ENCODE peak calls at places on chromosomes 2 and 18, in ten cellular contexts. Y is stomach, K is ovary, I is A549, B is upper lobe of left lung, C is tibial nerve, T is sigmoid colon, J is GM12878, L is H1, N is K562. W is an unnamed sample.

GRCh38 chr2:103401621-103402020 is 639.8 kb downstream of the TMEM182 start:
- DNase-seq in I (peak), K (no peak), T (no peak), C (no peak), L (peak), Y (no peak), J (no peak), B (no peak), N (peak), W (no peak)

GRCh38 chr2:130894326-130894942 is 57.7 kb downstream of the ARHGEF4 start:
- DNase-seq in C (no peak), K (no peak), B (no peak), L (no peak), T (no peak), N (no peak), J (no peak), Y (no peak), I (no peak), W (no peak)

GRCh38 chr18:24138281-24138883 is 480 bp upstream of the CABYR start:
- DNase-seq in Y (no peak), J (no peak), C (no peak), I (no peak), T (no peak), L (no peak), B (no peak), K (no peak), N (no peak), W (no peak)

GRCh38 chr2:134718956-134719814 is at the start of gene TMEM163:
- DNase-seq in L (no peak), J (no peak), C (no peak), B (peak), Y (peak), N (peak), T (no peak), I (no peak), K (peak), W (no peak)

GRCh38 chr2:3500326-3500899 is 18.9 kb downstream of the ADI1 start:
- DNase-seq in C (no peak), K (no peak), I (no peak), J (no peak), T (no peak), Y (no peak), B (no peak), N (no peak), L (no peak), W (no peak)

GRCh38 chr2:47067788-47068407 is 87.2 kb downstream of the STPG4 start:
- DNase-seq in B (no peak), N (no peak), Y (no peak), J (no peak), L (no peak), T (no peak), C (no peak), I (no peak), K (no peak), W (no peak)

GRCh38 chr2:184890311-184890710 is 292.0 kb downstream of the ZNF804A start:
- DNase-seq in L (no peak), J (no peak), C (no peak), K (no peak), N (no peak), I (no peak), B (no peak), Y (no peak), T (no peak), W (no peak)

GRCh38 chr2:207163053-207163814 is 2.5 kb downstream of the KLF7 start:
- DNase-seq in I (peak), K (no peak), B (peak), L (no peak), J (no peak), N (no peak), T (no peak), C (peak), Y (peak), W (peak)

GRCh38 chr18:64974378-64975125 is 776.3 kb upstream of the CDH7 start:
- DNase-seq in C (no peak), B (no peak), L (no peak), I (no peak), Y (no peak), T (no peak), K (no peak), J (no peak), N (no peak), W (no peak)

GRCh38 chr2:147846382-147847081 is 1.7 kb downstream of the ACVR2A start:
- DNase-seq in N (no peak), C (no peak), Y (no peak), B (no peak), L (no peak), I (no peak), J (no peak), T (no peak), K (no peak), W (no peak)

GRCh38 chr2:64622443-64623231 is 31.1 kb downstream of the SERTAD2 start:
- DNase-seq in C (no peak), K (peak), J (no peak), L (no peak), B (no peak), N (no peak), T (peak), Y (peak), I (no peak), W (no peak)
- H3K27ac ChIP-seq in C (no peak), K (no peak), J (no peak), L (no peak), B (no peak), N (no peak), T (no peak), Y (no peak), I (no peak), W (no peak)

GRCh38 chr18:48475635-48476549 is 62.9 kb upstream of the CTIF start:
- DNase-seq in L (peak), N (peak), I (peak), Y (peak), C (peak), B (peak), K (peak), J (peak), T (no peak), W (peak)
- TF ChIP-seq EP300 in L (no peak), N (no peak), I (no peak), Y (no peak), C (no peak), B (no peak), K (no peak), J (no peak), T (no peak), W (no peak)

DNA sequence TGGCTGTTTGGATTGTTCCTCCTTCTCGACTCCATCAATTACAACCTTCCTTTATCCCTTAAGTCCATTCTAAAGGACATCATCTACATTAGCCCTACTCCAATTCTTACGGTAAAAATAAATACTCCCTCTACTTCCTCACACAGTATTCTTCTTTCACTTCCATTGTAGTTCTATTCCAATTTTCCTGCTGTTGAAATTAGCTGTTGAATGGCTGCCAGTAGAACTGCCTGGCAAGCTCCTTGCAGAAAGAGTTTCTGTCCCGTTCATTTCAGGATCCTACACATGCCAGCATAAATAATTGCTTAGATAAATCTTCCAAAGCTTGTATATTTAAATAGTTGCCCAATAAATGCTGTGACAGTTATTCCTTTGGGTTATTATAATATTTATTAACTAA is 459.3 kb upstream of the TRIB2 start:
- DNase-seq in L (no peak), B (no peak), T (no peak), C (no peak), Y (no peak), K (no peak), I (no peak), J (no peak), N (no peak), W (no peak)
- TF ChIP-seq POLR2A in L (no peak), B (no peak), T (no peak), C (no peak), Y (no peak), K (no peak), I (no peak), J (no peak), N (no peak), W (no peak)

GRCh38 chr2:31334311-31335026 is 80.1 kb downstream of the XDH start:
- DNase-seq in B (no peak), T (no peak), K (no peak), I (no peak), C (no peak), N (no peak), J (no peak), Y (no peak), L (no peak), W (no peak)
- H3K27ac ChIP-seq in B (no peak), T (no peak), K (no peak), I (no peak), C (no peak), N (no peak), J (no peak), Y (no peak), L (no peak), W (no peak)

GRCh38 chr2:85712261-85712660 is 18.1 kb downstream of the GNLY start:
- DNase-seq in N (no peak), L (no peak), C (no peak), T (no peak), K (no peak), B (peak), Y (no peak), I (no peak), J (no peak), W (no peak)
- TF ChIP-seq EP300 in N (no peak), L (no peak), C (peak), T (no peak), K (no peak), B (no peak), Y (no peak), I (no peak), J (no peak), W (no peak)

GRCh38 chr2:37324536-37324785 is 172 bp downstream of the PRKD3 start:
- DNase-seq in J (no peak), L (no peak), I (no peak), K (peak), T (peak), C (peak), Y (no peak), B (peak), N (no peak), W (peak)
- TF ChIP-seq POLR2A in J (peak), L (peak), I (peak), K (no peak), T (peak), C (peak), Y (no peak), B (no peak), N (peak), W (peak)

GRCh38 chr2:106960633-106961205 is 74.8 kb upstream of the ST6GAL2 start:
- DNase-seq in N (no peak), B (no peak), T (no peak), J (no peak), I (no peak), K (no peak), C (no peak), Y (no peak), L (no peak), W (no peak)

GRCh38 chr2:106963893-106964292 is 77.9 kb upstream of the ST6GAL2 start:
- DNase-seq in C (no peak), Y (no peak), L (no peak), I (no peak), N (no peak), T (no peak), B (no peak), J (no peak), K (no peak), W (no peak)

GRCh38 chr2:106961328-106961727 is 75.4 kb upstream of the ST6GAL2 start:
- DNase-seq in N (no peak), I (no peak), C (no peak), B (no peak), T (no peak), Y (no peak), L (no peak), J (no peak), K (no peak), W (no peak)

GRCh38 chr2:106965611-106966010 is 79.6 kb upstream of the ST6GAL2 start:
- DNase-seq in Y (no peak), N (no peak), L (no peak), I (no peak), K (no peak), B (no peak), C (no peak), J (no peak), T (no peak), W (no peak)

DNA sequence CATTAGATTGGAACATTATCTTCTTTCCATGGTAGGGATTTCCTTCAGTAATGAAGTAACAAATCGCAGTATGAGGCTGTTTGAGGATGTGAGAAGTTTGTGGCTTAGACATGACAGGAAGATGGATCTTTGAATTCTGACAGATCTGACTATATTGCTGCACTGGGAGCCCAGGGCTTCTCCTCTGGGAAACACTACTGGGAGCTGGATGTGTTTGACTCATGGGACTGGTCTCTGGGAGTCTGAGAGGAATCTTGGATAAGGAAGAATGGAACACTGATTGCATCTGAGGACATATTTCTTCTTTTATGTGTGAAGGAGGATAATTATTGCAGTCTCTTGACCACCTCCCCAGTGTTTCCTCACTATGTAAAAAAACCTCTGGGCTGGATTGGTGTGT is 77.2 kb upstream of the ST6GAL2 start:
- DNase-seq in T (no peak), Y (no peak), I (no peak), N (no peak), C (no peak), J (no peak), B (no peak), L (no peak), K (no peak), W (no peak)
- H3K27ac ChIP-seq in T (no peak), Y (no peak), I (no peak), N (no peak), C (no peak), J (no peak), B (no peak), L (no peak), K (no peak), W (no peak)